ENCODE peak calls at places on chromosomes 6 and 20, in nine cellular contexts. D is heart right ventricle; U is heart left ventricle; V is fibroblast of lung; O is choroid plexus epithelial cell; F is CD8-positive, alpha-beta T cell; W is lower lobe of right lung; A is tibial artery; G is astrocyte of the cerebellum. K is an unnamed sample.

GRCh38 chr6:52731719-52732118 is 31.6 kb downstream of the GSTA2 start:
- DNase-seq in V (no peak), A (no peak), F (no peak), O (no peak), U (no peak), D (no peak), W (no peak), G (no peak), K (no peak)

GRCh38 chr6:41280658-41281057 is 5.8 kb downstream of the TREM1 start:
- DNase-seq in D (no peak), G (no peak), O (no peak), A (no peak), U (no peak), V (no peak), F (no peak), W (no peak), K (no peak)

GRCh38 chr6:7145269-7146078 is 37.7 kb downstream of the RREB1 start:
- DNase-seq in U (no peak), O (no peak), F (no peak), V (no peak), W (no peak), A (no peak), D (no peak), G (no peak), K (no peak)

GRCh38 chr20:10667077-10667401 is 6.8 kb downstream of the JAG1 start:
- DNase-seq in F (no peak), V (no peak), D (peak), G (no peak), O (no peak), W (peak), A (peak), U (peak), K (no peak)

GRCh38 chr6:31711233-31711632 is 3.9 kb upstream of the LY6G6D start:
- DNase-seq in V (no peak), O (no peak), A (no peak), G (no peak), W (no peak), U (no peak), D (no peak), F (no peak), K (no peak)

GRCh38 chr20:49724637-49725606 is 11.2 kb upstream of the B4GALT5 start:
- DNase-seq in O (peak), W (peak), V (peak), D (peak), U (peak), F (no peak), A (peak), G (peak), K (peak)

GRCh38 chr20:45032781-45033180 is 66.5 kb downstream of the STK4 start:
- DNase-seq in F (no peak), A (no peak), D (no peak), W (no peak), G (no peak), U (no peak), V (no peak), O (no peak), K (no peak)

GRCh38 chr6:89037156-89037900 is 43.2 kb upstream of the PNRC1 start:
- DNase-seq in A (no peak), F (no peak), U (no peak), W (no peak), G (no peak), D (no peak), V (no peak), O (no peak), K (peak)

GRCh38 chr6:46220351-46221220 is 49.8 kb upstream of the ENPP5 start:
- DNase-seq in G (no peak), F (no peak), D (no peak), W (no peak), O (no peak), V (no peak), U (no peak), A (no peak), K (no peak)

GRCh38 chr6:122422614-122423267 is 23.3 kb downstream of the HSF2 start:
- DNase-seq in D (no peak), U (no peak), F (no peak), A (no peak), G (no peak), O (no peak), V (no peak), W (no peak), K (no peak)

GRCh38 chr6:44219053-44219814 is 2.5 kb downstream of the MYMX start:
- DNase-seq in G (no peak), O (peak), U (peak), W (peak), V (peak), F (no peak), A (peak), D (peak), K (no peak)

GRCh38 chr6:144286503-144287393 is 1.6 kb downstream of the UTRN start:
- DNase-seq in U (peak), W (peak), D (peak), V (peak), A (peak), O (peak), F (no peak), G (peak), K (no peak)

GRCh38 chr6:19024737-19025136 is 637.6 kb downstream of the RNF144B start:
- DNase-seq in F (no peak), U (no peak), W (no peak), A (no peak), G (peak), D (peak), V (peak), O (peak), K (peak)

GRCh38 chr6:167648506-167649278 is 178.0 kb upstream of the AFDN start:
- DNase-seq in W (no peak), V (no peak), G (no peak), F (no peak), U (no peak), O (no peak), D (no peak), A (no peak), K (no peak)

GRCh38 chr6:16408766-16409165 is 170.4 kb downstream of the GMPR start:
- DNase-seq in W (no peak), G (no peak), F (no peak), U (no peak), A (no peak), V (no peak), O (no peak), D (no peak), K (no peak)

GRCh38 chr6:35305117-35305516 is 7.5 kb downstream of the DEF6 start:
- DNase-seq in W (no peak), A (no peak), O (no peak), V (no peak), D (no peak), G (no peak), U (no peak), F (no peak), K (no peak)

GRCh38 chr6:113375950-113376846 is 480.9 kb upstream of the MARCKS start:
- DNase-seq in V (peak), F (no peak), U (no peak), O (peak), A (no peak), W (no peak), D (no peak), G (no peak), K (no peak)

GRCh38 chr6:110067837-110068591 is 89.9 kb downstream of the GPR6 start:
- DNase-seq in G (peak), D (peak), F (no peak), W (no peak), O (peak), U (peak), A (no peak), V (no peak), K (no peak)

GRCh38 chr6:56637640-56638039 is 5.0 kb downstream of the DST start:
- DNase-seq in V (peak), D (no peak), O (peak), A (no peak), U (no peak), G (peak), F (no peak), W (no peak), K (no peak)

GRCh38 chr6:107488875-107489635 is 862 bp upstream of the SOBP start:
- DNase-seq in O (peak), F (no peak), V (peak), D (peak), U (peak), W (peak), G (no peak), A (peak), K (no peak)

GRCh38 chr6:104718672-104719071 is 141.0 kb downstream of the HACE1 start:
- DNase-seq in F (no peak), G (no peak), W (no peak), V (no peak), U (no peak), D (no peak), O (no peak), A (no peak), K (no peak)

GRCh38 chr6:41589636-41590622 is 43.7 kb downstream of the FOXP4 start:
- DNase-seq in F (no peak), D (no peak), U (no peak), G (no peak), V (no peak), A (no peak), W (no peak), O (no peak), K (no peak)

GRCh38 chr6:158642805-158643489 is 1.6 kb downstream of the DYNLT1 start:
- DNase-seq in A (no peak), D (no peak), G (no peak), O (no peak), U (no peak), W (no peak), F (no peak), V (no peak), K (no peak)

GRCh38 chr6:39361657-39362486 is 39.4 kb upstream of the KCNK16 start:
- DNase-seq in G (peak), F (peak), W (peak), D (peak), V (peak), A (peak), O (peak), U (peak), K (no peak)

GRCh38 chr6:161346717-161347504 is 73.0 kb upstream of the AGPAT4 start:
- DNase-seq in G (no peak), D (no peak), V (no peak), W (no peak), U (no peak), A (no peak), F (no peak), O (no peak), K (no peak)

GRCh38 chr6:24274441-24275083 is 83.3 kb downstream of the DCDC2 start:
- DNase-seq in O (peak), F (no peak), D (no peak), V (peak), W (no peak), U (no peak), G (no peak), A (no peak), K (no peak)

GRCh38 chr6:134529921-134530320 is 212.0 kb upstream of the SGK1 start:
- DNase-seq in O (peak), A (no peak), U (no peak), F (no peak), G (no peak), D (no peak), W (no peak), V (no peak), K (no peak)

GRCh38 chr6:35091353-35092083 is 49.6 kb downstream of the TCP11 start:
- DNase-seq in D (no peak), U (no peak), F (no peak), A (no peak), G (no peak), V (peak), W (no peak), O (no peak), K (no peak)

GRCh38 chr20:9200196-9200595 is 131.3 kb downstream of the PLCB4 start:
- DNase-seq in G (no peak), F (no peak), O (peak), V (peak), D (no peak), U (no peak), A (no peak), W (no peak), K (no peak)

GRCh38 chr6:125356888-125357287 is 55.1 kb upstream of the HDDC2 start:
- DNase-seq in V (no peak), G (no peak), D (no peak), U (no peak), O (no peak), F (no peak), A (no peak), W (no peak), K (no peak)

GRCh38 chr6:991192-991591 is 298.3 kb upstream of the EXOC2 start:
- DNase-seq in D (no peak), W (no peak), U (no peak), V (no peak), A (no peak), F (no peak), G (no peak), O (no peak), K (no peak)

GRCh38 chr20:62732356-62732755 is 23.7 kb downstream of the NTSR1 start:
- DNase-seq in G (no peak), V (no peak), U (no peak), A (no peak), D (no peak), O (no peak), W (no peak), F (no peak), K (no peak)

GRCh38 chr6:131958095-131958494 is 6.9 kb upstream of the CCN2 start:
- DNase-seq in W (no peak), O (no peak), D (no peak), G (no peak), V (no peak), F (no peak), U (no peak), A (no peak), K (no peak)

GRCh38 chr6:131954775-131955107 is 3.6 kb upstream of the CCN2 start:
- DNase-seq in V (peak), O (peak), F (no peak), G (peak), W (peak), A (no peak), D (peak), U (peak), K (no peak)

GRCh38 chr6:131955192-131955591 is 4.0 kb upstream of the CCN2 start:
- DNase-seq in D (no peak), V (no peak), F (no peak), G (no peak), O (peak), U (no peak), A (no peak), W (no peak), K (no peak)

GRCh38 chr6:131954099-131954774 is 3.1 kb upstream of the CCN2 start:
- DNase-seq in V (peak), W (no peak), G (no peak), D (no peak), A (no peak), F (no peak), U (no peak), O (peak), K (no peak)

GRCh38 chr6:131955876-131956275 is 4.7 kb upstream of the CCN2 start:
- DNase-seq in V (no peak), A (no peak), F (no peak), O (no peak), W (no peak), D (no peak), G (no peak), U (no peak), K (no peak)
- TF ChIP-seq CTCF in V (no peak), A (no peak), F (no peak), O (no peak), W (no peak), D (no peak), G (no peak), U (no peak), K (no peak)

GRCh38 chr6:28490191-28490890 is 25.3 kb downstream of the GPX6 start:
- DNase-seq in V (no peak), A (no peak), D (no peak), G (no peak), O (no peak), W (no peak), F (no peak), U (no peak), K (no peak)
- H3K4me3 ChIP-seq in V (peak), A (peak), D (peak), G (peak), O (peak), W (peak), F (peak), U (peak), K (peak)

GRCh38 chr6:5996701-5997419 is 9.9 kb downstream of the NRN1 start:
- DNase-seq in U (no peak), W (peak), G (no peak), O (no peak), F (no peak), V (no peak), D (peak), A (no peak), K (no peak)

GRCh38 chr6:5998236-5998635 is 8.5 kb downstream of the NRN1 start:
- DNase-seq in U (no peak), A (no peak), V (no peak), F (no peak), O (no peak), G (no peak), W (no peak), D (no peak), K (no peak)

GRCh38 chr6:5997420-5998093 is 9.2 kb downstream of the NRN1 start:
- DNase-seq in O (no peak), U (peak), F (no peak), W (peak), D (peak), A (no peak), V (no peak), G (no peak), K (no peak)

GRCh38 chr6:5999688-6000608 is 6.8 kb downstream of the NRN1 start:
- DNase-seq in O (no peak), D (peak), G (no peak), V (no peak), U (no peak), A (no peak), W (no peak), F (no peak), K (no peak)

DNA sequence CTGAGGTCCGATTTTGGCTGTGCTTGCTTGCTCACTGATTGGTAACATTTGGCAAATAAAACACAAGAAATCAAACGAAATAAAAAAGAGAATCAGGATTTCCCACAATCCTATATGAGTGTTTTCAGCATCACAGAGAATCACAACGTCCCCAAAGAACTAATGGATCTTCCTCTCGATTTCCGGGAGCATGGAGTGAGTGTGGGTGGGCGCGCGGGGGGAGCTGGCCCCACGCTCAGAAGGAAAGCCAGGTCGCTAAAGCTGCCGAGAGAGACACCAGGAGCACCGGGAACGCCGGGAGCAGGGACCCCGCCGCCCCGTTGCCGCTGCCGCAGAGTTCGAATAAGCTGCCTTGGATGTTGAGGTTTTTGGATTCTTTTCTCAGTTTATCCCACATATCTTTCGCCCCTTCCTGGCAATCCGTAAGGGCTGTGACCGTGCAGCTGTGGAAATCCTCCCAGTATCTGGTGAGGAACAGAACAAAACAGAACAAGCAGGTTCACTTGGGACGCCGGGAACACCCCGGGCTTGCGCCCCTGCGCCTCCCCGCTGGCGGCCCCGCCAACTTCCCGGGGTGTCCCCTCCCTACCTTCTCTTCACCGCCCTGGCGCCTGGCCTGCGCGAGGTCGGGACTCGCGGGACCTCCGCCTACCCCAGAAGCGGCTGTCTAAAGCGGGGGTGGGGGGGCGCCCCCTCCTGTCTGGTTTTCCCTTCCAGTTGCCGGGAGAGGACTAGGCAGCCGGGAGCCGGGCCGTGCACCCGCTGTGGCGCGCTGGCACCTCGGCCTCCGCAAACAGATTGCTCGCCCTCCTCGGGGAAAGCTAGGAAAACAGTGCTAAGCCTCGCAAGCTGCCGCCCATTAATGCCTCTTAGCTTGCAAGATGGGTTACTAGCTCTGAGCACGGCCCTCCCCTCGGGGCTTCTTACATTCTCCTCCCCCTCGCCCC is 7.7 kb downstream of the NRN1 start:
- DNase-seq in A (no peak), V (no peak), D (peak), U (peak), W (no peak), F (no peak), G (no peak), O (no peak), K (no peak)
- TF ChIP-seq CTCF in A (no peak), V (no peak), D (peak), U (no peak), W (peak), F (no peak), G (no peak), O (no peak), K (no peak)

GRCh38 chr20:25082498-25082873 is 545 bp upstream of the VSX1 start:
- DNase-seq in G (no peak), V (no peak), A (no peak), D (no peak), W (no peak), O (no peak), U (no peak), F (no peak), K (no peak)
- H3K4me3 ChIP-seq in G (no peak), V (no peak), A (no peak), D (no peak), W (no peak), O (no peak), U (no peak), F (no peak), K (no peak)